ENCODE peak calls at places on chromosomes 1 and 21, in nine cellular contexts. W, Q, R, E, K, H, J, Y and C are unnamed samples.

GRCh38 chr1:30409476-30410152 is 313.8 kb downstream of the MATN1 start:
- DNase-seq in W (no peak), Q (no peak), R (no peak), E (no peak), K (no peak), H (no peak), J (no peak), Y (no peak), C (no peak)

GRCh38 chr1:218479436-218480115 is 134.4 kb downstream of the TGFB2 start:
- DNase-seq in W (no peak), Q (no peak), R (no peak), E (peak; percentile 54), K (no peak), H (no peak), J (no peak), Y (peak; percentile 20), C (peak; percentile 95)

GRCh38 chr1:25432364-25432719 is 1.6 kb downstream of the MACO1 start:
- DNase-seq in W (no peak), Q (no peak), R (no peak), E (no peak), K (no peak), H (no peak), J (no peak), Y (no peak), C (no peak)

GRCh38 chr1:186330758-186331157 is 44.3 kb downstream of the TPR start:
- DNase-seq in W (no peak), Q (no peak), R (no peak), E (peak; percentile 10), K (no peak), H (no peak), J (no peak), Y (no peak), C (no peak)

GRCh38 chr1:4485878-4486277 is 168.5 kb upstream of the AJAP1 start:
- DNase-seq in W (no peak), Q (no peak), R (no peak), E (no peak), K (no peak), H (no peak), J (no peak), Y (no peak), C (no peak)

GRCh38 chr1:205537386-205538018 is 33.0 kb downstream of the CDK18 start:
- DNase-seq in W (no peak), Q (peak; percentile 4), R (no peak), E (peak; percentile 34), K (no peak), H (no peak), J (no peak), Y (no peak), C (peak; percentile 23)

GRCh38 chr1:190179817-190180216 is 297.8 kb downstream of the BRINP3 start:
- DNase-seq in W (no peak), Q (no peak), R (no peak), E (peak; percentile 81), K (no peak), H (no peak), J (no peak), Y (no peak), C (no peak)

GRCh38 chr1:182032251-182032650 is 29.3 kb downstream of the ZNF648 start:
- DNase-seq in W (no peak), Q (no peak), R (peak; percentile 42), E (peak; percentile 49), K (no peak), H (no peak), J (no peak), Y (no peak), C (no peak)

GRCh38 chr1:57483954-57484353 is 60.1 kb upstream of the DAB1 start:
- DNase-seq in W (no peak), Q (no peak), R (no peak), E (no peak), K (no peak), H (no peak), J (no peak), Y (no peak), C (no peak)

GRCh38 chr1:243528459-243529120 is 272.7 kb downstream of the SDCCAG8 start:
- DNase-seq in W (no peak), Q (no peak), R (no peak), E (no peak), K (no peak), H (no peak), J (no peak), Y (no peak), C (no peak)

GRCh38 chr1:47558601-47559593 is 121.1 kb downstream of the FOXD2 start:
- DNase-seq in W (no peak), Q (no peak), R (no peak), E (peak; percentile 66), K (no peak), H (peak; percentile 70), J (no peak), Y (no peak), C (no peak)

GRCh38 chr1:211551628-211552465 is 27.1 kb downstream of the SLC30A1 start:
- DNase-seq in W (no peak), Q (no peak), R (peak; percentile 81), E (peak; percentile 50), K (no peak), H (no peak), J (peak; percentile 97), Y (no peak), C (peak; percentile 43)

GRCh38 chr1:210291786-210292275 is 36.9 kb upstream of the HHAT start:
- DNase-seq in W (no peak), Q (no peak), R (no peak), E (no peak), K (no peak), H (peak; percentile 38), J (no peak), Y (peak; percentile 33), C (peak; percentile 98)

GRCh38 chr1:151501474-151501873 is 9.7 kb upstream of the CGN start:
- DNase-seq in W (no peak), Q (no peak), R (no peak), E (peak; percentile 35), K (no peak), H (peak; percentile 57), J (no peak), Y (no peak), C (no peak)

GRCh38 chr1:156652131-156652991 is 10.4 kb downstream of the BCAN start:
- DNase-seq in W (no peak), Q (no peak), R (peak; percentile 22), E (peak; percentile 69), K (no peak), H (no peak), J (peak; percentile 66), Y (no peak), C (peak; percentile 18)

GRCh38 chr1:183877321-183877720 is 72.4 kb downstream of the RGL1 start:
- DNase-seq in W (peak; percentile 58), Q (no peak), R (no peak), E (no peak), K (no peak), H (peak; percentile 54), J (no peak), Y (no peak), C (peak; percentile 67)

GRCh38 chr1:165143437-165144065 is 213.0 kb downstream of the LMX1A start:
- DNase-seq in W (no peak), Q (no peak), R (peak; percentile 9), E (peak; percentile 66), K (peak; percentile 2), H (peak; percentile 30), J (peak; percentile 62), Y (no peak), C (no peak)

GRCh38 chr21:24290151-24290833 is 1317.0 kb downstream of the MRPL39 start:
- DNase-seq in W (no peak), Q (no peak), R (no peak), E (no peak), K (no peak), H (no peak), J (no peak), Y (no peak), C (no peak)

GRCh38 chr1:5992814-5993552 is 758 bp upstream of the NPHP4 start:
- DNase-seq in W (no peak), Q (no peak), R (no peak), E (peak; percentile 24), K (no peak), H (no peak), J (no peak), Y (no peak), C (no peak)

GRCh38 chr1:8818325-8818775 is 910 bp upstream of the RERE start:
- DNase-seq in W (peak; percentile 75), Q (no peak), R (peak; percentile 84), E (peak; percentile 92), K (no peak), H (peak; percentile 66), J (peak; percentile 95), Y (no peak), C (peak; percentile 73)

GRCh38 chr1:196450143-196450911 is 157.9 kb downstream of the KCNT2 start:
- DNase-seq in W (no peak), Q (no peak), R (no peak), E (no peak), K (no peak), H (no peak), J (no peak), Y (no peak), C (no peak)

GRCh38 chr1:53683986-53684740 is 54.8 kb downstream of the GLIS1 start:
- DNase-seq in W (no peak), Q (no peak), R (no peak), E (no peak), K (no peak), H (no peak), J (peak; percentile 9), Y (no peak), C (no peak)

GRCh38 chr1:4086085-4086850 is 186.2 kb upstream of the C1orf174 start:
- DNase-seq in W (no peak), Q (no peak), R (no peak), E (no peak), K (no peak), H (no peak), J (no peak), Y (no peak), C (no peak)

GRCh38 chr1:19762175-19762779 is 37.4 kb downstream of the TMCO4 start:
- DNase-seq in W (no peak), Q (no peak), R (no peak), E (peak; percentile 57), K (peak; percentile 14), H (peak; percentile 37), J (peak; percentile 44), Y (no peak), C (no peak)

GRCh38 chr1:116211294-116211693 is 100.1 kb downstream of the MAB21L3 start:
- DNase-seq in W (no peak), Q (no peak), R (no peak), E (no peak), K (no peak), H (no peak), J (no peak), Y (no peak), C (no peak)

GRCh38 chr1:65020774-65021173 is 54.4 kb upstream of the JAK1 start:
- DNase-seq in W (no peak), Q (no peak), R (no peak), E (peak; percentile 23), K (no peak), H (no peak), J (peak; percentile 30), Y (no peak), C (no peak)

GRCh38 chr1:206939841-206940587 is 6.3 kb downstream of the PIGR start:
- DNase-seq in W (no peak), Q (no peak), R (peak; percentile 19), E (no peak), K (no peak), H (no peak), J (peak; percentile 38), Y (no peak), C (no peak)

GRCh38 chr1:15916916-15917315 is 59.0 kb downstream of the ZBTB17 start:
- DNase-seq in W (no peak), Q (no peak), R (no peak), E (no peak), K (no peak), H (no peak), J (no peak), Y (no peak), C (no peak)

GRCh38 chr1:90763506-90763905 is 46.4 kb upstream of the BARHL2 start:
- DNase-seq in W (no peak), Q (no peak), R (no peak), E (no peak), K (no peak), H (no peak), J (no peak), Y (no peak), C (no peak)